ENCODE peak calls at places on chromosomes 4 and X, in ten cellular contexts. F is stimulated activated CD4-positive, alpha-beta T cell treated with anti-CD3 and anti-CD28 coated beads, Interleukin-1b, Interleukin-23, amount 100 ng/mL, for 1 hour; S is NCI-H2029 treated with DMSO at 0.1 percent for 48 hours; C is cardiac muscle cell; N is activated naive CD8-positive, alpha-beta T cell treated with anti-CD3 and anti-CD28 coated beads for 36 hours; V is GM20000; J is Kasumi-1; Q is NK-92 treated with Interleukin-12 subunit alpha and Interleukin-12 subunit beta, amount 100 ng/mL, for 24 hours; G is esophagus squamous epithelium; M is H7. H is an unnamed sample.

GRCh38 chrX:37785569-37785968 is 5.7 kb downstream of the CYBB start:
- DNase-seq in F (no peak), S (no peak), C (no peak), N (no peak), V (no peak), J (peak), Q (no peak), G (no peak), M (no peak), H (no peak)

GRCh38 chrX:63282077-63282476 is 69.1 kb downstream of the SPIN4 start:
- DNase-seq in F (no peak), S (no peak), C (no peak), N (no peak), V (no peak), J (no peak), Q (no peak), G (no peak), M (no peak), H (no peak)

GRCh38 chrX:69305333-69306062 is 140.2 kb upstream of the PJA1 start:
- DNase-seq in F (no peak), S (no peak), C (no peak), N (no peak), V (no peak), J (no peak), Q (no peak), G (no peak), M (peak), H (no peak)

GRCh38 chr4:54800831-54801530 is 143.2 kb downstream of the KIT start:
- DNase-seq in F (no peak), S (peak), C (peak), N (no peak), V (no peak), J (peak), Q (no peak), G (no peak), M (no peak), H (peak)

GRCh38 chrX:68795741-68796140 is 33.1 kb upstream of the EFNB1 start:
- DNase-seq in F (no peak), S (no peak), C (peak), N (no peak), V (no peak), J (no peak), Q (no peak), G (no peak), M (no peak), H (no peak)

GRCh38 chrX:30488092-30488491 is 89.5 kb downstream of the TASL start:
- DNase-seq in F (no peak), S (no peak), C (peak), N (no peak), V (peak), J (peak), Q (no peak), G (no peak), M (peak), H (no peak)

GRCh38 chr4:169234137-169234855 is 36.5 kb downstream of the SH3RF1 start:
- DNase-seq in F (no peak), S (no peak), C (no peak), N (no peak), V (no peak), J (no peak), Q (no peak), G (no peak), M (no peak), H (no peak)

GRCh38 chr4:8730159-8730558 is 137.6 kb downstream of the CPZ start:
- DNase-seq in F (no peak), S (no peak), C (no peak), N (no peak), V (no peak), J (no peak), Q (no peak), G (no peak), M (no peak), H (no peak)

GRCh38 chr4:112515278-112516075 is 503 bp downstream of the NEUROG2 start:
- DNase-seq in F (no peak), S (peak), C (peak), N (peak), V (peak), J (peak), Q (no peak), G (peak), M (peak), H (no peak)

GRCh38 chrX:13938766-13939530 is 90.7 kb downstream of the GEMIN8 start:
- DNase-seq in F (no peak), S (no peak), C (peak), N (no peak), V (peak), J (no peak), Q (no peak), G (no peak), M (peak), H (no peak)

GRCh38 chrX:345020-345925 is 26.7 kb upstream of the GTPBP6 start:
- DNase-seq in F (no peak), S (no peak), C (no peak), N (no peak), V (no peak), J (no peak), Q (no peak), G (no peak), M (no peak), H (no peak)

GRCh38 chr4:102514298-102514964 is 13.3 kb downstream of the NFKB1 start:
- DNase-seq in F (no peak), S (no peak), C (no peak), N (no peak), V (no peak), J (no peak), Q (no peak), G (no peak), M (no peak), H (no peak)

GRCh38 chr4:77349796-77350195 is 192.8 kb downstream of the CCNG2 start:
- DNase-seq in F (no peak), S (peak), C (no peak), N (no peak), V (no peak), J (no peak), Q (no peak), G (no peak), M (no peak), H (no peak)

GRCh38 chr4:26496207-26496783 is 6.0 kb upstream of the CCKAR start:
- DNase-seq in F (no peak), S (no peak), C (no peak), N (no peak), V (no peak), J (no peak), Q (no peak), G (no peak), M (no peak), H (no peak)

GRCh38 chr4:127771535-127772275 is 10.4 kb upstream of the HSPA4L start:
- DNase-seq in F (no peak), S (no peak), C (no peak), N (no peak), V (no peak), J (no peak), Q (no peak), G (no peak), M (no peak), H (no peak)

GRCh38 chrX:65697173-65697572 is 29.7 kb downstream of the MSN start:
- DNase-seq in F (no peak), S (no peak), C (no peak), N (no peak), V (no peak), J (peak), Q (no peak), G (no peak), M (no peak), H (no peak)